ENCODE peak calls at places on chromosomes 11 and 22, in four cellular contexts. W, Y, P and T are unnamed samples.

GRCh38 chr22:30921108-30921507 is 47.5 kb downstream of the MORC2 start:
- DNase-seq in W (no peak), Y (no peak), P (no peak), T (no peak)

GRCh38 chr11:115720537-115721308 is 216.5 kb upstream of the CADM1 start:
- DNase-seq in W (no peak), Y (no peak), P (no peak), T (peak; percentile 38)

GRCh38 chr22:42357221-42357620 is 75.0 kb downstream of the NFAM1 start:
- DNase-seq in W (no peak), Y (no peak), P (no peak), T (no peak)

GRCh38 chr22:23827351-23827995 is 11.3 kb downstream of the DERL3 start:
- DNase-seq in W (no peak), Y (no peak), P (no peak), T (no peak)

GRCh38 chr11:69257838-69258658 is 35.9 kb upstream of the MYEOV start:
- DNase-seq in W (no peak), Y (no peak), P (no peak), T (no peak)

GRCh38 chr11:117919326-117920275 is 9.6 kb downstream of the TMPRSS13 start:
- DNase-seq in W (no peak), Y (no peak), P (no peak), T (no peak)

GRCh38 chr11:110367571-110367970 is 62.2 kb upstream of the FDX1 start:
- DNase-seq in W (no peak), Y (no peak), P (no peak), T (no peak)

GRCh38 chr11:64744544-64745218 is 739 bp upstream of the RASGRP2 start:
- DNase-seq in W (no peak), Y (no peak), P (no peak), T (no peak)

GRCh38 chr11:332651-333480 is 12.2 kb upstream of the IFITM3 start:
- DNase-seq in W (no peak), Y (no peak), P (no peak), T (no peak)

GRCh38 chr22:46845281-46846153 is 83.1 kb downstream of the TBC1D22A start:
- DNase-seq in W (peak; percentile 30), Y (no peak), P (no peak), T (no peak)

GRCh38 chr22:29625090-29625825 is 21.8 kb downstream of the NF2 start:
- DNase-seq in W (peak; percentile 46), Y (peak; percentile 42), P (peak; percentile 42), T (peak; percentile 43)

GRCh38 chr11:130582994-130583393 is 134.5 kb downstream of the ADAMTS15 start:
- DNase-seq in W (no peak), Y (no peak), P (no peak), T (no peak)

GRCh38 chr11:118010738-118011461 is 24.7 kb downstream of the IL10RA start:
- DNase-seq in W (no peak), Y (no peak), P (no peak), T (no peak)

GRCh38 chr11:30763951-30764350 is 177.8 kb upstream of the MPPED2 start:
- DNase-seq in W (no peak), Y (no peak), P (no peak), T (no peak)

GRCh38 chr11:94647926-94648325 is 80.8 kb downstream of the PIWIL4 start:
- DNase-seq in W (peak; percentile 30), Y (no peak), P (no peak), T (no peak)

GRCh38 chr11:118007040-118007439 is 20.8 kb downstream of the IL10RA start:
- DNase-seq in W (no peak), Y (no peak), P (no peak), T (no peak)

GRCh38 chr11:62505112-62505783 is 41.4 kb downstream of the AHNAK start:
- DNase-seq in W (no peak), Y (no peak), P (peak; percentile 47), T (peak; percentile 13)

GRCh38 chr11:60992842-60993409 is 21.4 kb downstream of the CD6 start:
- DNase-seq in W (no peak), Y (no peak), P (no peak), T (no peak)

GRCh38 chr11:102064316-102064715 is 17.1 kb downstream of the CFAP300 start:
- DNase-seq in W (no peak), Y (no peak), P (no peak), T (no peak)

GRCh38 chr11:86314636-86315035 is 12.6 kb downstream of the HIKESHI start:
- DNase-seq in W (no peak), Y (no peak), P (no peak), T (no peak)

GRCh38 chr11:108891143-108891542 is 226.3 kb downstream of the DDX10 start:
- DNase-seq in W (no peak), Y (no peak), P (no peak), T (no peak)

GRCh38 chr11:10730151-10730550 is 20.9 kb upstream of the CTR9 start:
- DNase-seq in W (no peak), Y (no peak), P (no peak), T (no peak)

GRCh38 chr11:57512646-57513445 is 2.7 kb downstream of the SLC43A1 start:
- DNase-seq in W (no peak), Y (no peak), P (no peak), T (no peak)
- H3K4me3 ChIP-seq in W (no peak overlapping the region), Y (no peak overlapping the region), P (no peak overlapping the region), T (no peak overlapping the region)

DNA sequence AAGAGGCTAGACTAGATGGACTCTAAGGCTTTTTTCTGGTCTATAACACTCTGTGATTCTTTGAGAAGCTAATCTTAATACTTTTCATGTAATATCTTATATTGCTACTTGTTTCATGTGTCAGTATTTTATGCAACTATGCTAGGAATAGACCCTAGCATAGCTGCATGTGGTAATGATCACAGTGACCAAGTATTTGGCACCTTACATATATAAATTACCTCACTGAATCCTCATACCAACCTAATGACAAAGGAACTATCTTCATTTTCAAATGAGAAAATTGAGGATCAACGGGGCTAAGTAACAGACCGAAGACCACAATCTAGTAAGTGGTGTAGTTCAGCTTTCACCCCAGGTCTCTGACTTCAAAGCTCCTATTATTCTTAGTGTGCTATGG is 327.3 kb upstream of the PITPNB start:
- DNase-seq in W (no peak), Y (no peak), P (no peak), T (no peak)
- H3K4me1 ChIP-seq in W (peaks cover 8% of the 10 kb centered on the region), Y (peaks cover 12% of the 10 kb centered on the region), P (peaks cover 6% of the 10 kb centered on the region), T (peaks cover 24% of the 10 kb centered on the region)

DNA sequence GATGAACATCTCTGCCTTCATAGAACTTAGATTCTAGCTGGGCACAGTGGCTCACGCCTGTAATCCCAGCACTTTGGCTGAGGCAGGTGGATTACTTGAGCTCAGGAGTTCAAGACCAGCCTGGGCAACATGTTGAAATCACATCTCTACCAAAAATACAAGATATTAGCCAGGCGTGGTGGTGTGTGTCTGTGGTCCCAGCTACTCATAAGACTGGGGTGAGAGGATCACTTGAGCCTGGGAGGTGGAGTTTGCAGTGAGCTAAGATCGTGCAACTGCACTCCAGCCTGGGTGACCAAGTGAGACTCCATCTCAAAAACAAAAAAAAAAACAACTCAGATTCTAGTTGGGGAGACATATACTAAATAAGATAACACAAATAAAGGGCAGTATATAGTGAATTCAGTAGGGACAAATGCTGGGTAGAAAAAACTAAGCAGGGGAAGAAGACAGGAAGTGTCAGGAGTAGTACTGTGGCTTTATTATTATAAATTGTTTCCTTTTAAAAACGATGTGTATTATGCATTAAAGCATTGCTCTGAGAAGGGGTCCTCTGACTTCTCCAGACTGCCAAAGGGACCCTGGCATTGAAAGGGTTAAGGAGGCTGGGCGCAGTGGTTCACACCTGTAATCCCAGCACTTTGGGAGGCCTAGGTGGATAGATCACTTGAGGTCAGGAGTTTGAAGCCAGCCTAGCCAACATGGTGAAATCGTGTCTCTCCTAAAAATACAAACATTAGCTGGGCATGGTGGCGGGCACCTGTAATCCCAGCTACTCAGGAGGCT is 46.7 kb downstream of the PACS1 start:
- DNase-seq in W (no peak), Y (no peak), P (no peak), T (no peak)
- H3K4me3 ChIP-seq in W (no peak overlapping the region), Y (no peak overlapping the region), P (no peak overlapping the region), T (no peak overlapping the region)

GRCh38 chr11:73376803-73377629 is 817 bp downstream of the RELT start:
- DNase-seq in W (peak; percentile 46), Y (peak; percentile 62), P (no peak), T (peak; percentile 35)
- H3K4me1 ChIP-seq in W (peaks cover 6% of the 10 kb centered on the region), Y (peaks cover 11% of the 10 kb centered on the region), P (peaks cover 18% of the 10 kb centered on the region), T (peaks cover 3% of the 10 kb centered on the region)

GRCh38 chr11:122784325-122785155 is 53.8 kb upstream of the CRTAM start:
- DNase-seq in W (peak; percentile 78), Y (no peak), P (no peak), T (no peak)

GRCh38 chr11:122786896-122787295 is 51.4 kb upstream of the CRTAM start:
- DNase-seq in W (no peak), Y (no peak), P (no peak), T (no peak)

GRCh38 chr11:122782222-122782621 is 56.1 kb upstream of the CRTAM start:
- DNase-seq in W (no peak), Y (no peak), P (no peak), T (no peak)

GRCh38 chr11:122781378-122782040 is 56.8 kb upstream of the CRTAM start:
- DNase-seq in W (peak; percentile 82), Y (peak; percentile 94), P (peak; percentile 71), T (peak; percentile 82)

GRCh38 chr11:122785156-122785605 is 53.1 kb upstream of the CRTAM start:
- DNase-seq in W (peak; percentile 12), Y (peak; percentile 71), P (no peak), T (no peak)
- H3K4me3 ChIP-seq in W (no peak overlapping the region), Y (no peak overlapping the region), P (no peak overlapping the region), T (no peak overlapping the region)